ENCODE peak calls at places on chromosomes 5 and 9, in five cellular contexts. O, V, L, S and U are unnamed samples.

GRCh38 chr9:6944093-6944551 is 186.3 kb downstream of the KDM4C start:
- DNase-seq in V (no peak), S (no peak), O (no peak), L (peak), U (peak)

GRCh38 chr5:67194169-67194568 is 2.4 kb downstream of the CD180 start:
- DNase-seq in O (no peak), S (no peak), V (no peak), L (no peak), U (no peak)

GRCh38 chr9:107612136-107612535 is 122.6 kb upstream of the KLF4 start:
- DNase-seq in L (no peak), V (no peak), S (no peak), O (peak), U (no peak)

GRCh38 chr5:153565822-153566221 is 75.4 kb downstream of the GRIA1 start:
- DNase-seq in L (peak), S (no peak), V (no peak), O (no peak), U (peak)

GRCh38 chr9:133536536-133536935 is 2.0 kb downstream of the ADAMTSL2 start:
- DNase-seq in S (no peak), V (no peak), O (no peak), L (no peak), U (no peak)

GRCh38 chr5:64612349-64612961 is 77.8 kb upstream of the SHISAL2B start:
- DNase-seq in O (no peak), L (peak), V (peak), S (peak), U (peak)

GRCh38 chr5:154816891-154817492 is 33.4 kb downstream of the FAXDC2 start:
- DNase-seq in V (no peak), S (peak), L (no peak), O (no peak), U (no peak)

GRCh38 chr9:26169684-26170083 is 491.4 kb upstream of the TUSC1 start:
- DNase-seq in S (no peak), O (no peak), L (peak), V (peak), U (peak)

GRCh38 chr5:122415481-122416120 is 103.6 kb downstream of the SNCAIP start:
- DNase-seq in L (peak), O (peak), V (peak), S (peak), U (peak)

GRCh38 chr9:14051459-14051858 is 262.5 kb downstream of the NFIB start:
- DNase-seq in V (no peak), O (no peak), S (no peak), L (peak), U (no peak)

GRCh38 chr5:95384485-95385213 is 6.5 kb upstream of the FAM81B start:
- DNase-seq in V (no peak), L (peak), S (no peak), O (no peak), U (no peak)

GRCh38 chr9:35840901-35841900 is 12.2 kb downstream of the TMEM8B start:
- DNase-seq in V (no peak), S (no peak), O (no peak), L (no peak), U (no peak)

GRCh38 chr9:114155967-114156294 is 594 bp downstream of the COL27A1 start:
- DNase-seq in O (no peak), V (no peak), L (no peak), S (peak), U (peak)

GRCh38 chr9:134621558-134622110 is 20.0 kb upstream of the COL5A1 start:
- DNase-seq in V (no peak), L (no peak), O (no peak), S (no peak), U (no peak)

GRCh38 chr9:98427491-98427890 is 172.0 kb upstream of the TBC1D2 start:
- DNase-seq in O (no peak), V (no peak), L (no peak), S (no peak), U (no peak)

GRCh38 chr9:89635007-89635742 is 30.4 kb downstream of the GADD45G start:
- DNase-seq in O (no peak), V (no peak), L (peak), S (no peak), U (peak)

GRCh38 chr5:62606878-62607277 is 28.3 kb downstream of the LRRC70 start:
- DNase-seq in V (no peak), L (no peak), S (no peak), O (no peak), U (no peak)

GRCh38 chr5:61771062-61771461 is 439.0 kb downstream of the ZSWIM6 start:
- DNase-seq in V (no peak), L (no peak), S (no peak), O (no peak), U (no peak)

GRCh38 chr9:94534901-94535300 is 20.0 kb upstream of the PCAT7 start:
- DNase-seq in L (no peak), S (no peak), V (no peak), O (no peak), U (no peak)

GRCh38 chr5:64505769-64506566 is at the start of gene RGS7BP:
- DNase-seq in O (no peak), L (peak), S (peak), V (no peak), U (peak)

GRCh38 chr9:93668261-93668871 is 92.0 kb downstream of the PHF2 start:
- DNase-seq in L (no peak), V (no peak), O (no peak), S (peak), U (no peak)

GRCh38 chr9:94164756-94165549 is 80.7 kb downstream of the PTPDC1 start:
- DNase-seq in V (no peak), L (no peak), S (no peak), O (no peak), U (no peak)

GRCh38 chr9:132201139-132201538 is 39.3 kb downstream of the NTNG2 start:
- DNase-seq in L (no peak), V (no peak), O (no peak), S (no peak), U (no peak)

GRCh38 chr5:80753712-80754111 is 98.9 kb upstream of the DHFR start:
- DNase-seq in O (no peak), V (no peak), S (no peak), L (no peak), U (no peak)

GRCh38 chr9:75964431-75964830 is 74.0 kb downstream of the PCSK5 start:
- DNase-seq in L (peak), S (no peak), V (no peak), O (no peak), U (peak)

GRCh38 chr5:143968071-143968878 is 156.3 kb downstream of the HMHB1 start:
- DNase-seq in O (peak), L (peak), S (peak), V (peak), U (peak)

GRCh38 chr9:114110180-114110579 is 11.1 kb upstream of the KIF12 start:
- DNase-seq in L (no peak), S (no peak), O (no peak), V (peak), U (peak)

GRCh38 chr9:137912671-137913070 is 35.1 kb downstream of the CACNA1B start:
- DNase-seq in L (no peak), O (no peak), S (no peak), V (no peak), U (no peak)

GRCh38 chr9:123985869-123986268 is 25.7 kb upstream of the LHX2 start:
- DNase-seq in V (no peak), O (no peak), L (no peak), S (no peak), U (no peak)

GRCh38 chr5:33841829-33842228 is 50.0 kb downstream of the ADAMTS12 start:
- DNase-seq in V (no peak), O (no peak), S (no peak), L (peak), U (no peak)

GRCh38 chr9:89529243-89530030 is 31.5 kb upstream of the SEMA4D start:
- DNase-seq in L (no peak), O (no peak), V (no peak), S (no peak), U (no peak)

GRCh38 chr9:120014751-120015235 is 565.2 kb downstream of the CDK5RAP2 start:
- DNase-seq in O (no peak), V (no peak), L (no peak), S (no peak), U (no peak)

GRCh38 chr5:11258001-11258400 is 497.0 kb upstream of the DAP start:
- DNase-seq in V (no peak), O (no peak), L (no peak), S (no peak), U (no peak)

GRCh38 chr9:135992486-135993408 is 31.6 kb upstream of the UBAC1 start:
- DNase-seq in L (peak), O (peak), S (peak), V (peak), U (peak)

GRCh38 chr9:135991771-135992170 is 30.6 kb upstream of the UBAC1 start:
- DNase-seq in O (no peak), V (no peak), L (no peak), S (no peak), U (no peak)

GRCh38 chr9:135993840-135994776 is 32.9 kb upstream of the UBAC1 start:
- DNase-seq in S (peak), V (no peak), O (no peak), L (no peak), U (no peak)

GRCh38 chr9:135995816-135996215 is 34.6 kb upstream of the UBAC1 start:
- DNase-seq in O (no peak), V (no peak), S (no peak), L (no peak), U (no peak)

GRCh38 chr9:135993409-135993742 is 32.2 kb upstream of the UBAC1 start:
- DNase-seq in V (no peak), L (no peak), O (no peak), S (no peak), U (no peak)
- H3K27ac ChIP-seq in V (peak), L (no peak), O (peak), S (no peak), U (peak)

GRCh38 chr9:105413486-105414068 is 34.3 kb upstream of the FSD1L start:
- DNase-seq in O (peak), S (peak), V (peak), L (peak), U (peak)
- TF ChIP-seq CTCF in O (peak), S (peak), V (peak), L (peak), U (peak)

DNA sequence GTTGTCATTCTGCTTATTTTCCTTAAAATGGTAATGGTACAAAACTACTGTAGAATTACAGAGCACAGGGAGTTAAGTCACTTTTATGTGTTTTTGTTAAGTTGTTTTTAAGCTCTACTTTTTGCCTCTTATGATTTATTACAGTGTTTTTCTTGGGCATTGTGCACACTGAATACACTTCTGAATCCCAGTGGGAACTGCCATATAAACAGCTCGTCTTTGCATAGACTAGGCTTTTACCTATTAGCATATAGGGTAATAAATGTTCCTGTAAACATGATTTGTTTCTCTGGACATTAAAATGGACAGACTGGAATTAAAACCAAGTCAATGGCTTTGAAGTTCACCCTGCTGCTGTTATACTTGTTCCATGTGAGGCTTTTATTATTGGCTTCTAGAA is 12.2 kb downstream of the KLF9 start:
- DNase-seq in V (no peak), S (no peak), L (no peak), O (no peak), U (no peak)
- H3K27ac ChIP-seq in V (no peak), S (no peak), L (no peak), O (no peak), U (no peak)

GRCh38 chr5:78649816-78650561 is 1.4 kb upstream of the LHFPL2 start:
- DNase-seq in S (peak), L (peak), V (no peak), O (no peak), U (no peak)

GRCh38 chr5:78649220-78649700 is 688 bp upstream of the LHFPL2 start:
- DNase-seq in L (no peak), S (peak), V (peak), O (peak), U (peak)

GRCh38 chr5:78647411-78647818 is 1.2 kb downstream of the LHFPL2 start:
- DNase-seq in V (peak), L (peak), O (peak), S (peak), U (peak)

GRCh38 chr5:78648359-78649219 is at the start of gene LHFPL2:
- DNase-seq in V (peak), S (peak), O (peak), L (peak), U (peak)

DNA sequence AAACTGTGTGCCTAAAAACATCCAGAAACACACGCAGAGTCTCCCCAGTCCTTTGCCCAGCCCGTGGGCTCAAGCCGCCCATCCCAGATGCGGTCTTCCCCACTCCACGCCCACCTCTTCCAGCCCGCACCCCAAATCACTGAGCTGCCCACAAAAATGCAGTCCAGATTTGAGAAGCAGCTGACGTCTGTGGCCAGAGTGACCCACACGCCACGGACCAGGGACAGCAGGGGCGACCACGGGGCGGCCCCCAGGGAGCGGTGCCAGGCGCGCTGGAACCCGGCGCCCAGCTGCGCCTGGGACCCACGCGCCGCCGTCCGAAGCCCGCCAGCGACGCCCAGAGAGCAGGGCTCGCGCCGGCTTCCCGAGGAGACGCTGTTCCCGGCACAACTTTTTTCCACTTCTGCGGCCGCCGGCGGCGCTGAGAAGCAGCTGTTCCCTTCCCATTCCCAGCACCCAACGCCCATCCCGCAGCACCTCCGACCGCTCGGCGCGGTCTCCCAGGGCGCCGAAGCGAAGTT is 674 bp downstream of the LHFPL2 start:
- DNase-seq in S (peak), O (peak), V (peak), L (peak), U (peak)
- TF ChIP-seq CTCF in S (no peak), O (no peak), V (no peak), L (no peak), U (peak)

DNA sequence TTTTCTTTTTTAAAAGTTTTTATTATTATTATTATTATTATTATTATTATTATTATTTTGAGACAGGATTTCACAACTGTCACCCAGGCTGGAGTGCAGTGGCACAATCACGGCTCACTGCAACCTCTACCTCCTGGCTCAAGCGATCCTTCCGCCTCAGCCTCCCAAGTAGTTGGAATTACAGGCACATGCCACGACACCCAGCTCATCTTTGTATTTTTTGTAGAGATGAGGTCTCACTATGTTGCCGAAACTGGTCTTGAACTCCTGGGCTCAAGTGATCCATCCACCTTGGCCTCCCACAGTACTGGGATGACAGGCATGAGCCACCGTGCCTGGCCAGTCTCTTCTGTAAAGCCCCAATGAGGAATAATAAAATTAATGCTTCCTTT is 31.0 kb upstream of the TXN start:
- DNase-seq in V (no peak), S (no peak), O (no peak), L (no peak), U (no peak)
- H3K27ac ChIP-seq in V (no peak), S (no peak), O (no peak), L (no peak), U (peak)

GRCh38 chr9:78236511-78236950 is 656 bp downstream of the CEP78 start:
- DNase-seq in V (peak), O (peak), L (peak), S (peak), U (peak)

GRCh38 chr9:78234810-78235209 is 1.1 kb upstream of the CEP78 start:
- DNase-seq in O (no peak), V (no peak), S (peak), L (peak), U (peak)

GRCh38 chr9:78235296-78235770 is 542 bp upstream of the CEP78 start:
- DNase-seq in S (peak), O (no peak), L (peak), V (peak), U (peak)

GRCh38 chr9:78238061-78239038 is 2.5 kb downstream of the CEP78 start:
- DNase-seq in V (no peak), O (no peak), S (peak), L (no peak), U (no peak)

DNA sequence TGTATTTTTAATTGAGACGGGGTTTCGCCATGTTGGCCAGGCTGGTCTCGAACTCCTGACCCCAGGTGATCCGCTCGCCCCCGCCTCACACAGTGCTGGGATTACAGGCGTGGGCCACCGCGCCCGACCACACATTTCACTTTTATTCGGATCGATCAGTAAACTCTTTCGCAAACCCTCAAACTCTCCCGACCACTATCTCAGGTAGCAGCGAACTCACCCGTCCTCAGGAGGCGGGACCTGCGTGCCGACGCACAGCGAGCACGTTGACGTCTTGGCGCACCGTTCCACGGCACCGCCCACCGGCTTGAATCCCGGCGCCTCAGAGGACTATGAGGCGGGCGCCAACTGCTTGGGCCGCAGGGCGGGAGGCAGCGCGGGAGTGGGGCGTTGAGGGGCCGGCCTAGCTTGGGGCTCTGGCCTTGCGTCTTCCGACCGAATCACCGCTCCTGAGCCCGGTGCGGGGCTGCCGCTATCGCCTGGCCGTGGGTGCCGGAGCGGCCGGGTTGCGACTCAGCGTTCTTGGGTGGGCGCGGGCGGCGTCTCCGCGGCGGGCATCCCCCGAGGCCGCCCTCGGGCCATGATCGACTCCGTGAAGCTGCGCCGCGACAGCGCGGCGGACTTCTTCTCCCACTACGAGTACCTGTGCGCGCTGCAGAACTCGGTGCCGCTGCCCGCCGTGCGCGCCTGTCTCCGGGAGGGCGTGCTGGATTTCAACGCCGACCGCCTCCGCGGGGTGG is at the start of gene CEP78:
- DNase-seq in S (peak), V (peak), O (peak), L (peak), U (peak)
- TF ChIP-seq CTCF in S (no peak), V (no peak), O (no peak), L (no peak), U (no peak)

GRCh38 chr5:179314606-179315355 is 30.5 kb downstream of the ADAMTS2 start:
- DNase-seq in V (no peak), S (no peak), O (no peak), L (no peak), U (no peak)
- H3K27ac ChIP-seq in V (no peak), S (no peak), O (no peak), L (no peak), U (no peak)